ENCODE peak calls at places on chromosomes 6 and 20, in four cellular contexts. H is astrocyte of the spinal cord, U is fibroblast of the aortic adventitia, P is K562. S is an unnamed sample.

GRCh38 chr6:108363756-108364356 is 69.0 kb downstream of the AFG1L start:
- DNase-seq in H (peak), U (no peak), P (peak), S (no peak)

GRCh38 chr20:45359069-45359405 is 3.9 kb upstream of the SYS1 start:
- DNase-seq in H (peak), U (no peak), P (no peak), S (peak)

GRCh38 chr6:6224933-6225486 is 95.5 kb downstream of the F13A1 start:
- DNase-seq in H (no peak), U (no peak), P (peak), S (no peak)

GRCh38 chr6:109093732-109094131 is 914 bp downstream of the SESN1 start:
- DNase-seq in H (peak), U (no peak), P (peak), S (peak)

GRCh38 chr6:154039231-154039842 is at the start of gene OPRM1:
- DNase-seq in H (peak), U (peak), P (peak), S (peak)

GRCh38 chr6:46050845-46051405 is 35.3 kb upstream of the CLIC5 start:
- DNase-seq in H (no peak), U (no peak), P (no peak), S (no peak)

GRCh38 chr6:38771111-38771694 is 56.1 kb downstream of the DNAH8 start:
- DNase-seq in H (no peak), U (peak), P (no peak), S (no peak)

GRCh38 chr6:53424976-53425718 is 76.4 kb upstream of the ELOVL5 start:
- DNase-seq in H (no peak), U (no peak), P (no peak), S (no peak)

GRCh38 chr6:39859025-39859424 is 66.8 kb downstream of the DAAM2 start:
- DNase-seq in H (no peak), U (no peak), P (no peak), S (no peak)

GRCh38 chr6:4371207-4371921 is 236.0 kb upstream of the ECI2 start:
- DNase-seq in H (peak), U (peak), P (peak), S (peak)

GRCh38 chr6:1817033-1817761 is 207.5 kb downstream of the FOXC1 start:
- DNase-seq in H (peak), U (peak), P (no peak), S (peak)

GRCh38 chr20:19850190-19850533 is 92.1 kb downstream of the RIN2 start:
- DNase-seq in H (no peak), U (peak), P (no peak), S (no peak)

GRCh38 chr20:43590036-43590391 is 723 bp upstream of the IFT52 start:
- DNase-seq in H (no peak), U (no peak), P (peak), S (no peak)

GRCh38 chr6:91781946-91782345 is 1195.1 kb upstream of the MAP3K7 start:
- DNase-seq in H (no peak), U (no peak), P (no peak), S (no peak)

GRCh38 chr20:2093200-2093781 is 8.3 kb upstream of the STK35 start:
- DNase-seq in H (no peak), U (no peak), P (peak), S (peak)

GRCh38 chr6:89944826-89945407 is 50.6 kb downstream of the GJA10 start:
- DNase-seq in H (no peak), U (peak), P (peak), S (peak)

GRCh38 chr6:90463874-90464273 is 123.0 kb downstream of the MAP3K7 start:
- DNase-seq in H (no peak), U (no peak), P (no peak), S (no peak)

GRCh38 chr6:159760602-159761057 is 1.2 kb upstream of the ACAT2 start:
- DNase-seq in H (peak), U (peak), P (no peak), S (peak)

GRCh38 chr6:91509711-91510110 is 922.8 kb upstream of the MAP3K7 start:
- DNase-seq in H (no peak), U (no peak), P (no peak), S (no peak)

GRCh38 chr6:130724089-130724488 is 103.1 kb upstream of the SMLR1 start:
- DNase-seq in H (no peak), U (no peak), P (no peak), S (no peak)

GRCh38 chr6:156902782-156903181 is 125.6 kb downstream of the ARID1B start:
- DNase-seq in H (no peak), U (no peak), P (no peak), S (no peak)

GRCh38 chr20:47181056-47181862 is 175.2 kb downstream of the ZMYND8 start:
- DNase-seq in H (peak), U (peak), P (peak), S (peak)

GRCh38 chr20:58447733-58448391 is 58.8 kb downstream of the VAPB start:
- DNase-seq in H (peak), U (peak), P (peak), S (peak)

GRCh38 chr20:3371757-3372156 is 35.7 kb downstream of the DNAAF9 start:
- DNase-seq in H (no peak), U (peak), P (no peak), S (no peak)

GRCh38 chr20:60977896-60978295 is 274.2 kb upstream of the CDH4 start:
- DNase-seq in H (no peak), U (no peak), P (no peak), S (no peak)

GRCh38 chr6:138856654-138857053 is 60.8 kb downstream of the ECT2L start:
- DNase-seq in H (no peak), U (no peak), P (no peak), S (no peak)

GRCh38 chr20:4800131-4800530 is 78.4 kb downstream of the PRND start:
- DNase-seq in H (no peak), U (no peak), P (no peak), S (no peak)

GRCh38 chr6:72032056-72032455 is 145.7 kb downstream of the RIMS1 start:
- DNase-seq in H (peak), U (no peak), P (no peak), S (no peak)

GRCh38 chr6:144295981-144296767 is 11.0 kb downstream of the UTRN start:
- DNase-seq in H (no peak), U (no peak), P (no peak), S (no peak)

GRCh38 chr20:8990770-8991169 is 78.1 kb upstream of the PLCB4 start:
- DNase-seq in H (no peak), U (no peak), P (no peak), S (no peak)

GRCh38 chr6:126054258-126054702 is 67.9 kb downstream of the TRMT11 start:
- DNase-seq in H (no peak), U (no peak), P (peak), S (peak)

GRCh38 chr6:111874030-111874425 is 776 bp upstream of the FYN start:
- DNase-seq in H (peak), U (no peak), P (no peak), S (peak)

GRCh38 chr20:9442858-9443257 is 71.5 kb upstream of the LAMP5 start:
- DNase-seq in H (no peak), U (no peak), P (no peak), S (peak)

DNA sequence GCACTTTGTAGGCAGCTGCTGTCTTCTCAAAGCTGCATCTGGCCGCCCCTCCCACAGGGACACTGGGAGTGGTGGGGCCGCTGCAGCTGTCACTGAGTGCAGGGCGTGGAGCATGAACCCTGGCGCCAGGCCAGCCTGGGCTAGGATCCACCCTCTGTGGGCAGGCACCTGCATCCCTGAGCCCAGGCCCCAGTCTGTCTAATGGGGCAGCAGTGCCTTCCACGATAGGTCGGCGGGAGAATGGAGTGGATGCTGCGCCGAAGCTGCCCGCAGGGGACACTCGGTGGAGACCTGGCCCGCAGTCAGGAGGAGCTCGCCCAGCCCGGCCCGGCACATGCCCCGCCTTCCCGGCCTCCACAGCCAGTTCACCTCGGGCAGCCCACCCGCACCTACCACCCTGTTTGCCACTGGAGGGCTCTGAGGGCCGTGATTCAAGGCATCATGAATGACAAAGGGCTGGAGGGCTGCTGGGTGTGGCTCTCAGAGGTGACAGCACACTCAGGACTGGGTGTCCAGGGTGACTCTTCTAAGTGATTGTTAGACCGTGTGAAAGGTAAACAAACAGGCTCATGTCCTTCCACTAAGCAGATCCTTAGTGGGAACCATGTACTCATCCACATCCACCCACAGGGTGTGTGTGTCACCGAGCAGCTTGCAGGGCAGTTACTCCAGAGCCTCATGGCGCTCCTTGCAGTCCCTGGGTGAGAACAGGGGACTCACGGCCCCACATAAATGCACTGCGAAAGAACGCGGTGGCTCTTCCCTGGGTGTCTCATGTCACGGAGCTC is 133.9 kb downstream of the AGPAT4 start:
- DNase-seq in H (no peak), U (no peak), P (peak), S (peak)
- H3K4me3 ChIP-seq in H (no peak), U (no peak), P (no peak), S (no peak)

GRCh38 chr6:135257641-135258405 is 76.7 kb downstream of the MYB start:
- DNase-seq in H (no peak), U (no peak), P (peak), S (no peak)
- TF ChIP-seq CTCF in H (peak), U (peak), P (no peak), S (no peak)

DNA sequence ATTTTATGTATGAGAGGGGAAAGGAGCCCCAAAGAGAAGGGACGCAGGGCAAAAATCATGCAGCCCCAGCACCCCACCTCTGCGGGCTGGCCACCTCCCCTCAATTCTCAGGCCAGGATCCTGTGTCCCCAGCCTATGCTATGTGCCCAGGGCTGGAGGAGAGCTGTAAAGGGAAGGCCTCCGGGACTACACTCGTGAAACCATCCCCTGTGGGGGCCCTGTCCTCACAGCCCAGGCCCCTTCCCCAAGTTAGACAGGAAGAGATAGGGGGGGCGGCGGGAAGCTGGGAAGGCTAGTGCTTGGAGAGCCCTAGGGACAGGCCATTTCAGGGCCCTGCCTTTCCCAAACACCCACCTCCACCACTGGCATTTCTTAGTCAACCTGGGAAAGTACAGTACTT is 1.4 kb upstream of the COL11A2 start:
- DNase-seq in H (no peak), U (no peak), P (no peak), S (no peak)
- H3K4me3 ChIP-seq in H (no peak), U (no peak), P (no peak), S (no peak)

GRCh38 chr6:87815449-87815848 is 113.4 kb upstream of the AKIRIN2 start:
- DNase-seq in H (no peak), U (no peak), P (no peak), S (no peak)
- TF ChIP-seq CTCF in H (no peak), U (no peak), P (no peak), S (no peak)

DNA sequence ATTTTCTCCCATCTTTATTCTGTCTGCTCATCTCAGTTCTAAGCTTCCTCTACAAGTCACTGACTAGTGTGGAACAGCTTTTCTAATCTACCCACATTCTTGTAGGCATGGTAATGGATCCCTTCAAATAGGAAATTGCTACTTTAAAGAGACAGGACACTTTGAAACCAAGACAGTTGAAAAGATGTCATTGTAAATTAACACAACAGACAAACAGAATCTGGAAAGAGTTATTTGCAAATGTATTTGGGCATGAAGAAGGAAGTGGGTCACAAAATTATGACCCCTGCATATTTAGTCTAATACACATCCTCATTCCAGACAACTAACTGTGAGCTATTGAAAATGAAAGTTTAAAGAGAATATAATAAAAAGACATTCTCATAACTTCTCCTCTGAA is 298.2 kb upstream of the MARCKS start:
- DNase-seq in H (peak), U (peak), P (no peak), S (peak)
- H3K4me3 ChIP-seq in H (no peak), U (no peak), P (no peak), S (no peak)

GRCh38 chr6:35729349-35729678 is 7.5 kb upstream of the ARMC12 start:
- DNase-seq in H (no peak), U (no peak), P (no peak), S (no peak)
- TF ChIP-seq CTCF in H (no peak), U (no peak), P (no peak), S (no peak)

DNA sequence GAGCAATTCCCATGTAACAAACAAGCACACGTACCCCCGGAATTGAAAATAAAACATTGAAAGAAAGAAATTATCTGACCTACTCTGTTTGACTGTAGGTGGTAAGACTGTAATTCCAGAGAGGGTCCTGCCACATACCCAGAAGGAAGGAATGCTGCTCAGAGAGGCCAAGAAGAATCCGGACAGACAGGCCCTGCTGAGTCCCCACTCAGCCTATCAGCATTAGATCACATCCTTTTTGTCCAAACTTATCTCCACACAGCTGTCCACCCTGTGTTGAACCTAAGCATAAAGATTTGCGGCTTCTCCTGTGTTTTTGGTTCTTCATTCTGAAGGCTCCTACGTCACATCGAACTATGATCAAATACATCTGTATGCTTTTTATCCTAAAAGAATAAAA is 591.9 kb downstream of the QKI start:
- DNase-seq in H (no peak), U (no peak), P (no peak), S (no peak)
- H3K4me3 ChIP-seq in H (no peak), U (no peak), P (no peak), S (no peak)

DNA sequence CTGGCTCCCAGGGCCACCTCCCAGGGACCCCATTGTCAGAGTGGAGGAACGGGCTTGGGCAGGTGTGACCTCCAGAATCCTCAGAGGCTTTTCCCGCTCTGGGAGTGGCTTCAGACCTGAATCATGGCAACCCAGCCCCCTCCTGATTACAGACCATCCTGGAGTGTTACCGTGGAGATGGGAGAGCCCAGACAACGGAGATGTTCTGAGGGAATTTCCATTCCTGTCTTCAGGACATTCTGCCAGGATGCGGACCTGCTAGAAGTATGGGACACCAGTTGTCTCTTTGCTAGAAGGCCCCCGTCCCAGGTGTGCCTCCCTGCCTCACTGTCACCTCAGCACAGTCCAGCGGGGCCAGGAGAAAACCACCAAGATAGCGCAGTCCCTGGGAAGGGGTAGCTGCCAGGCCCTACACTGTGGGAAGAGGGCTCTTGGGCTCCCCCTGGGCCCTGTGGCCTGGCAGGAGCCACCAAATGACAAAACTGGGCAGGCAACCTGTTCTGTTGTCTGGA is 109.9 kb downstream of the PSMB1 start:
- DNase-seq in H (no peak), U (no peak), P (no peak), S (no peak)
- TF ChIP-seq CTCF in H (peak), U (no peak), P (no peak), S (peak)

GRCh38 chr20:37411408-37412306 is 65.7 kb downstream of the SRC start:
- DNase-seq in H (no peak), U (no peak), P (no peak), S (no peak)
- H3K4me3 ChIP-seq in H (peak), U (peak), P (no peak), S (peak)

S was measured in cardiac fibroblast.